ENCODE peak calls at places on chromosome 3, in six cellular contexts. I, C, X, D, V and M are unnamed samples.
A peak's percentile ranks its signal among the peaks of the same experiment; 100 is the strongest.

GRCh38 chr3:7999363-7999762 is 502.3 kb upstream of the LMCD1 start:
- DNase-seq in I (no peak), C (no peak), X (no peak), D (no peak), V (no peak), M (no peak)

GRCh38 chr3:188052229-188052965 is 101.6 kb upstream of the LPP start:
- DNase-seq in I (peak; percentile 56), C (peak; percentile 94), X (no peak), D (peak; percentile 99), V (peak; percentile 92), M (peak; percentile 96)

GRCh38 chr3:84978833-84979232 is 20.0 kb downstream of the CADM2 start:
- DNase-seq in I (no peak), C (no peak), X (no peak), D (no peak), V (no peak), M (no peak)

GRCh38 chr3:194572131-194572789 is 61.0 kb downstream of the TMEM44 start:
- DNase-seq in I (no peak), C (no peak), X (no peak), D (peak; percentile 62), V (peak; percentile 95), M (peak; percentile 92)

GRCh38 chr3:135514064-135514455 is 451.5 kb upstream of the PPP2R3A start:
- DNase-seq in I (no peak), C (no peak), X (no peak), D (no peak), V (no peak), M (no peak)

GRCh38 chr3:157160652-157161480 is 919 bp upstream of the CCNL1 start:
- DNase-seq in I (peak; percentile 92), C (peak; percentile 88), X (no peak), D (peak; percentile 81), V (peak; percentile 97), M (peak; percentile 96)

GRCh38 chr3:137163241-137163916 is 205.6 kb downstream of the IL20RB start:
- DNase-seq in I (no peak), C (peak; percentile 47), X (no peak), D (no peak), V (no peak), M (no peak)

GRCh38 chr3:197667968-197668367 is 68.7 kb downstream of the RUBCN start:
- DNase-seq in I (no peak), C (no peak), X (no peak), D (no peak), V (no peak), M (no peak)

GRCh38 chr3:43907508-43907858 is 216.7 kb downstream of the ABHD5 start:
- DNase-seq in I (no peak), C (no peak), X (peak; percentile 81), D (no peak), V (no peak), M (no peak)

GRCh38 chr3:67016522-67017080 is 18.5 kb downstream of the KBTBD8 start:
- DNase-seq in I (no peak), C (no peak), X (peak; percentile 75), D (no peak), V (no peak), M (no peak)
- H3K4me1 ChIP-seq in I (no peaks in the 10 kb centered on the region), C (no peaks in the 10 kb centered on the region), X (peaks cover 70% of the 10 kb centered on the region), D (no peaks in the 10 kb centered on the region), V (peaks cover 67% of the 10 kb centered on the region), M (no peaks in the 10 kb centered on the region)

DNA sequence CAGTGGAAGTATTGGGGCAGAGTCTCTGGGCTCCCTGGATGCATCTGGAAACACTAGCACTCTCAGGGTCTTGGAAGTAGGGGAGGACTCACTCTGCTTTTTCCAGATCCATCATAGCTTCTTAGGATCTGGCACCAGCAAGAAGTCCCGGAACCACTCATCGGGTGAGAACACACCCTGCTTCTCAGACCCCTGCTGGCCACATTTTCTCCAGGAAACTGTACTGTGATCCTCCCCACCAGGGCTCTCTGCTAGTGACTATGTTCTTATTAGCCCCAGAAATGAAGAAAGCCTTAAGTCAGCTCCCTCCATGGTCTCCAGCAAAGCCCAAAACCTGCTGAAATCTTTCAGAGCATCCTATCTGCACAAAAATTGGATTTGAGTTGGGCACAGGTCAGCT is 197.3 kb upstream of the GADL1 start:
- DNase-seq in I (no peak), C (no peak), X (no peak), D (no peak), V (no peak), M (no peak)
- TF ChIP-seq CTCF in I (no peak), C (no peak), X (no peak), D (no peak), V (no peak), M (no peak)

GRCh38 chr3:172343979-172344378 is 104.3 kb downstream of the GHSR start:
- DNase-seq in I (no peak), C (no peak), X (no peak), D (no peak), V (no peak), M (no peak)

GRCh38 chr3:172342097-172342659 is 106.1 kb downstream of the GHSR start:
- DNase-seq in I (no peak), C (no peak), X (no peak), D (no peak), V (no peak), M (no peak)

GRCh38 chr3:172343117-172343516 is 105.1 kb downstream of the GHSR start:
- DNase-seq in I (no peak), C (no peak), X (no peak), D (no peak), V (no peak), M (no peak)

GRCh38 chr3:172339892-172340291 is 108.4 kb downstream of the GHSR start:
- DNase-seq in I (no peak), C (no peak), X (no peak), D (no peak), V (no peak), M (no peak)

GRCh38 chr3:172341482-172342059 is 106.7 kb downstream of the GHSR start:
- DNase-seq in I (no peak), C (no peak), X (peak; percentile 72), D (no peak), V (peak; percentile 73), M (no peak)
- H3K36me3 ChIP-seq in I (peaks cover 97% of the 10 kb centered on the region), C (no peaks in the 10 kb centered on the region), X (peaks cover 9% of the 10 kb centered on the region), D (no peaks in the 10 kb centered on the region), V (peaks cover 73% of the 10 kb centered on the region), M (peaks cover 69% of the 10 kb centered on the region)

GRCh38 chr3:58492385-58492970 is 582 bp downstream of the KCTD6 start:
- DNase-seq in I (no peak), C (no peak), X (peak; percentile 70), D (no peak), V (no peak), M (no peak)

GRCh38 chr3:58497074-58497473 is 5.2 kb downstream of the KCTD6 start:
- DNase-seq in I (no peak), C (no peak), X (peak; percentile 54), D (no peak), V (no peak), M (no peak)

GRCh38 chr3:58496206-58496605 is 4.3 kb downstream of the KCTD6 start:
- DNase-seq in I (no peak), C (no peak), X (no peak), D (no peak), V (peak; percentile 57), M (no peak)

GRCh38 chr3:58494107-58494506 is 2.2 kb downstream of the KCTD6 start:
- DNase-seq in I (no peak), C (no peak), X (no peak), D (no peak), V (no peak), M (no peak)

GRCh38 chr3:58495101-58495500 is 3.2 kb downstream of the KCTD6 start:
- DNase-seq in I (no peak), C (no peak), X (no peak), D (no peak), V (no peak), M (no peak)
- H3K4me1 ChIP-seq in I (peaks cover 52% of the 10 kb centered on the region), C (peaks cover 13% of the 10 kb centered on the region), X (peaks cover 65% of the 10 kb centered on the region), D (peaks cover 18% of the 10 kb centered on the region), V (peaks cover 17% of the 10 kb centered on the region), M (peaks cover 5% of the 10 kb centered on the region)

DNA sequence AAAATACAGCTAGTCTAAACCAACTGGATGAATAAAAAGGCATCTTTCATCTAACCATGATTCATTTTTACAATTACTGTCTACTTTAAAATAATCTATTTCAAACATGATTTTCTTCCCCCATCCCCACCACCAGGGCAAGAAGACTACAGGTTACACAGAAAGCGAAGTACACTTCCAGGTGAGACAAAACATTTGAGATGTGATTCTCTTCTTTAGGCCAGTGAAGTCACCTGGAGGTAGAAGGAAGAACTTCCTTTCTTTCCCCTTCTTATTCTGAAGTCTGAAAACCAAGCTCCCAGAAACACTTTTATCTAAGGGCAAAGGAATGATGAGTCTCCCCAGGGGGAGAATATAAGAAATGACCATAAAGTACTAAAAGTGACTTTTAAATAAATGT is 36.7 kb downstream of the SHQ1 start:
- DNase-seq in I (no peak), C (no peak), X (peak; percentile 10), D (no peak), V (no peak), M (no peak)
- TF ChIP-seq CTCF in I (no peak), C (no peak), X (peak; percentile 16), D (peak; percentile 17), V (no peak), M (no peak)

GRCh38 chr3:64149886-64150285 is 75.4 kb downstream of the PRICKLE2 start:
- DNase-seq in I (no peak), C (no peak), X (no peak), D (no peak), V (no peak), M (no peak)

GRCh38 chr3:64150527-64151238 is 74.6 kb downstream of the PRICKLE2 start:
- DNase-seq in I (peak; percentile 86), C (peak; percentile 47), X (no peak), D (peak; percentile 58), V (peak; percentile 80), M (peak; percentile 20)

GRCh38 chr3:64152100-64152499 is 73.2 kb downstream of the PRICKLE2 start:
- DNase-seq in I (no peak), C (no peak), X (no peak), D (no peak), V (peak; percentile 93), M (no peak)

GRCh38 chr3:64152676-64153466 is 72.4 kb downstream of the PRICKLE2 start:
- DNase-seq in I (no peak), C (no peak), X (no peak), D (no peak), V (no peak), M (no peak)

GRCh38 chr3:64151335-64151871 is 73.9 kb downstream of the PRICKLE2 start:
- DNase-seq in I (no peak), C (no peak), X (no peak), D (no peak), V (peak; percentile 25), M (no peak)
- H3K36me3 ChIP-seq in I (peaks cover 55% of the 10 kb centered on the region), C (no peaks in the 10 kb centered on the region), X (no peaks in the 10 kb centered on the region), D (no peaks in the 10 kb centered on the region), V (no peaks in the 10 kb centered on the region), M (peaks cover 48% of the 10 kb centered on the region)

GRCh38 chr3:24495334-24495994 is 814 bp upstream of the THRB start:
- DNase-seq in I (peak; percentile 77), C (peak; percentile 38), X (no peak), D (peak; percentile 58), V (peak; percentile 21), M (peak; percentile 79)
- H3K4me1 ChIP-seq in I (peaks cover 18% of the 10 kb centered on the region), C (no peaks in the 10 kb centered on the region), X (no peaks in the 10 kb centered on the region), D (peaks cover 2% of the 10 kb centered on the region), V (no peaks in the 10 kb centered on the region), M (peaks cover 21% of the 10 kb centered on the region)

GRCh38 chr3:38245930-38246329 is 19.7 kb upstream of the SLC22A13 start:
- DNase-seq in I (no peak), C (no peak), X (no peak), D (no peak), V (no peak), M (no peak)
- TF ChIP-seq CTCF in I (no peak), C (no peak), X (no peak), D (no peak), V (no peak), M (no peak)